ENCODE peak calls at places on chromosome 14, in six cellular contexts. I is tibial artery; U is activated effector memory CD4-positive, alpha-beta T cell treated with Interleukin-2 at 50 U/mL for 16 hours; S is right atrium auricular region; H is NCI-H2081; Y is mucosa of descending colon. M is an unnamed sample.

GRCh38 chr14:105201928-105202513 is 20.9 kb upstream of the NUDT14 start:
- DNase-seq in I (no peak), U (no peak), S (no peak), H (no peak), Y (no peak), M (no peak)

GRCh38 chr14:63499701-63500250 is 43.4 kb downstream of the PPP2R5E start:
- DNase-seq in Y (no peak), U (no peak), S (no peak), I (no peak), H (no peak), M (no peak)

GRCh38 chr14:26828741-26829140 is 230.9 kb upstream of the NOVA1 start:
- DNase-seq in U (no peak), Y (no peak), H (no peak), I (no peak), S (no peak), M (no peak)

GRCh38 chr14:103160321-103161053 is 37.2 kb downstream of the TNFAIP2 start:
- DNase-seq in U (no peak), H (no peak), Y (no peak), S (no peak), I (no peak), M (no peak)

GRCh38 chr14:59060841-59061240 is 127.6 kb upstream of the DAAM1 start:
- DNase-seq in I (no peak), U (no peak), Y (no peak), S (no peak), H (no peak), M (no peak)

GRCh38 chr14:37278673-37279538 is 81.2 kb downstream of the MIPOL1 start:
- DNase-seq in U (no peak), Y (no peak), S (no peak), I (no peak), H (no peak), M (no peak)

GRCh38 chr14:95943699-95944098 is 67.1 kb downstream of the TUNAR start:
- DNase-seq in I (no peak), U (no peak), H (no peak), Y (no peak), S (no peak), M (no peak)

GRCh38 chr14:51236314-51236713 is 3.7 kb upstream of the TMX1 start:
- DNase-seq in I (no peak), U (no peak), S (no peak), Y (no peak), H (no peak), M (no peak)

GRCh38 chr14:57747036-57747435 is 118.9 kb downstream of the SLC35F4 start:
- DNase-seq in I (no peak), S (no peak), Y (no peak), U (no peak), H (no peak), M (no peak)

GRCh38 chr14:64580451-64580850 is 30.7 kb downstream of the PPP1R36 start:
- DNase-seq in Y (no peak), I (no peak), H (no peak), U (no peak), S (no peak), M (no peak)

GRCh38 chr14:56474419-56475022 is 105.1 kb upstream of the TMEM260 start:
- DNase-seq in H (peak), U (no peak), Y (no peak), S (no peak), I (no peak), M (no peak)

GRCh38 chr14:22296722-22297121 is 292.3 kb downstream of the DAD1 start:
- DNase-seq in Y (no peak), H (no peak), U (no peak), S (no peak), I (no peak), M (no peak)

GRCh38 chr14:39145266-39145966 is 24.7 kb downstream of the TRAPPC6B start:
- DNase-seq in H (no peak), S (no peak), U (no peak), Y (no peak), I (no peak), M (no peak)

GRCh38 chr14:77031680-77032482 is 3.4 kb upstream of the IRF2BPL start:
- DNase-seq in I (peak), H (no peak), S (no peak), U (no peak), Y (no peak), M (no peak)

GRCh38 chr14:66009104-66009503 is 477.1 kb upstream of the CCDC196 start:
- DNase-seq in H (no peak), S (no peak), Y (no peak), U (no peak), I (no peak), M (no peak)

GRCh38 chr14:93049867-93050331 is 65.8 kb downstream of the ITPK1 start:
- DNase-seq in I (peak), S (no peak), U (no peak), H (no peak), Y (peak), M (no peak)

GRCh38 chr14:50037837-50038236 is 78.5 kb downstream of the VCPKMT start:
- DNase-seq in U (no peak), H (no peak), I (no peak), S (no peak), Y (no peak), M (no peak)

GRCh38 chr14:35369701-35370191 is 34.8 kb downstream of the NFKBIA start:
- DNase-seq in Y (no peak), U (no peak), H (peak), I (no peak), S (no peak), M (no peak)

GRCh38 chr14:76566439-76566838 is 190.5 kb downstream of the ESRRB start:
- DNase-seq in H (no peak), U (no peak), I (no peak), Y (no peak), S (no peak), M (no peak)

GRCh38 chr14:61257469-61258057 is 23.6 kb downstream of the TMEM30B start:
- DNase-seq in H (no peak), U (no peak), S (no peak), I (no peak), Y (no peak), M (no peak)

GRCh38 chr14:105333613-105334364 is 19.2 kb downstream of the PACS2 start:
- DNase-seq in S (no peak), U (no peak), Y (peak), H (no peak), I (no peak), M (no peak)

GRCh38 chr14:88424573-88424972 is 39.1 kb downstream of the SPATA7 start:
- DNase-seq in Y (no peak), I (no peak), S (no peak), U (no peak), H (no peak), M (no peak)

GRCh38 chr14:42556551-42556950 is 949.9 kb downstream of the LRFN5 start:
- DNase-seq in U (no peak), S (no peak), H (no peak), Y (no peak), I (no peak), M (no peak)

GRCh38 chr14:26598672-26599131 is 869 bp upstream of the NOVA1 start:
- DNase-seq in S (no peak), Y (no peak), H (no peak), I (no peak), U (no peak), M (peak)

GRCh38 chr14:29999013-29999539 is 71.4 kb upstream of the PRKD1 start:
- DNase-seq in Y (no peak), H (no peak), I (no peak), U (no peak), S (no peak), M (no peak)

GRCh38 chr14:71113376-71113775 is 206.1 kb downstream of the PCNX1 start:
- DNase-seq in S (no peak), H (no peak), I (no peak), U (no peak), Y (no peak), M (no peak)

GRCh38 chr14:92959761-92960680 is 37.1 kb downstream of the CHGA start:
- DNase-seq in H (peak), S (no peak), I (no peak), U (no peak), Y (peak), M (no peak)

GRCh38 chr14:22854963-22855724 is 16.4 kb upstream of the LRP10 start:
- DNase-seq in U (no peak), H (no peak), Y (peak), S (no peak), I (peak), M (no peak)

GRCh38 chr14:30251557-30252100 is 307.3 kb upstream of the G2E3 start:
- DNase-seq in I (no peak), S (no peak), U (no peak), Y (no peak), H (no peak), M (no peak)

GRCh38 chr14:56844603-56845002 is 34.3 kb upstream of the OTX2 start:
- DNase-seq in H (no peak), S (no peak), U (no peak), Y (no peak), I (no peak), M (no peak)

GRCh38 chr14:23028800-23029199 is 5.9 kb downstream of the PSMB5 start:
- DNase-seq in U (no peak), I (no peak), S (no peak), Y (no peak), H (no peak), M (no peak)

GRCh38 chr14:34711169-34711568 is 3.2 kb downstream of the CFL2 start:
- DNase-seq in Y (no peak), H (peak), S (no peak), I (no peak), U (no peak), M (no peak)

GRCh38 chr14:72847721-72848120 is 46.2 kb downstream of the DPF3 start:
- DNase-seq in U (no peak), Y (no peak), H (no peak), S (no peak), I (no peak), M (no peak)

GRCh38 chr14:85532981-85533820 is 3.3 kb downstream of the FLRT2 start:
- DNase-seq in Y (peak), S (peak), U (no peak), I (peak), H (peak), M (peak)

GRCh38 chr14:54669759-54670630 is 103.1 kb downstream of the SAMD4A start:
- DNase-seq in H (no peak), Y (no peak), I (no peak), S (peak), U (no peak), M (peak)